ENCODE peak calls at places on chromosomes 11 and 22, in six cellular contexts. Z is AG09309; C is activated naive CD4-positive, alpha-beta T cell treated with Interleukin-2 at 50 U/mL for 16 hours; A is kidney glomerular epithelial cell; S is astrocyte of the spinal cord; K is caudate nucleus. U is an unnamed sample.

GRCh38 chr11:63574856-63575602 is 11.8 kb upstream of the PLAAT2 start:
- DNase-seq in Z (no peak), C (no peak), A (no peak), S (peak; percentile 29), K (no peak), U (no peak)

GRCh38 chr11:84583106-84583505 is 1044.0 kb downstream of the DLG2 start:
- DNase-seq in Z (no peak), C (no peak), A (no peak), S (no peak), K (no peak), U (no peak)

GRCh38 chr22:23140385-23140784 is 1.4 kb downstream of the RSPH14 start:
- DNase-seq in Z (no peak), C (no peak), A (no peak), S (no peak), K (no peak), U (no peak)

GRCh38 chr11:119531091-119531490 is 108.1 kb upstream of the THY1 start:
- DNase-seq in Z (no peak), C (no peak), A (no peak), S (no peak), K (no peak), U (no peak)

GRCh38 chr22:22796729-22797128 is 90.9 kb upstream of the IGLL5 start:
- DNase-seq in Z (no peak), C (no peak), A (no peak), S (no peak), K (no peak), U (no peak)

GRCh38 chr11:65546217-65546958 is 11.8 kb downstream of the LTBP3 start:
- DNase-seq in Z (no peak), C (peak; percentile 98), A (no peak), S (no peak), K (peak; percentile 45), U (peak; percentile 98)

GRCh38 chr22:49933236-49933921 is 14.9 kb downstream of the CRELD2 start:
- DNase-seq in Z (no peak), C (no peak), A (no peak), S (no peak), K (no peak), U (no peak)

GRCh38 chr11:1163321-1163910 is 5.7 kb downstream of the MUC5AC start:
- DNase-seq in Z (no peak), C (no peak), A (no peak), S (no peak), K (no peak), U (no peak)

GRCh38 chr11:120612363-120613263 is 101.1 kb downstream of the GRIK4 start:
- DNase-seq in Z (no peak), C (no peak), A (no peak), S (no peak), K (no peak), U (no peak)

GRCh38 chr11:125162743-125163142 is 1.8 kb upstream of the PKNOX2 start:
- DNase-seq in Z (no peak), C (no peak), A (no peak), S (no peak), K (no peak), U (no peak)

GRCh38 chr11:60328460-60328859 is 1.4 kb downstream of the MS4A6E start:
- DNase-seq in Z (no peak), C (no peak), A (no peak), S (no peak), K (no peak), U (no peak)

GRCh38 chr11:12235945-12236743 is 125.8 kb downstream of the MICAL2 start:
- DNase-seq in Z (peak; percentile 68), C (peak; percentile 54), A (peak; percentile 85), S (peak; percentile 85), K (no peak), U (peak; percentile 72)

GRCh38 chr11:68825603-68826002 is 16.1 kb downstream of the CPT1A start:
- DNase-seq in Z (no peak), C (peak; percentile 30), A (no peak), S (no peak), K (no peak), U (peak; percentile 40)

GRCh38 chr11:45919806-45920530 is 2.3 kb upstream of the PEX16 start:
- DNase-seq in Z (no peak), C (no peak), A (no peak), S (no peak), K (no peak), U (no peak)

GRCh38 chr11:74030668-74031309 is 21.9 kb upstream of the UCP3 start:
- DNase-seq in Z (no peak), C (no peak), A (no peak), S (no peak), K (no peak), U (no peak)

GRCh38 chr11:34495239-34495723 is 18.3 kb downstream of the ELF5 start:
- DNase-seq in Z (no peak), C (no peak), A (no peak), S (no peak), K (no peak), U (no peak)

GRCh38 chr11:122977455-122978302 is 4.0 kb downstream of the BSX start:
- DNase-seq in Z (no peak), C (no peak), A (no peak), S (no peak), K (no peak), U (no peak)

GRCh38 chr22:39309881-39310714 is 9.3 kb downstream of the RPL3 start:
- DNase-seq in Z (no peak), C (no peak), A (peak; percentile 40), S (no peak), K (no peak), U (no peak)

GRCh38 chr11:76041208-76041607 is 165.1 kb downstream of the WNT11 start:
- DNase-seq in Z (no peak), C (no peak), A (no peak), S (no peak), K (no peak), U (no peak)

GRCh38 chr11:1231396-1232327 is 8.8 kb downstream of the MUC5B start:
- DNase-seq in Z (no peak), C (no peak), A (no peak), S (no peak), K (no peak), U (no peak)

GRCh38 chr22:23591846-23592245 is 11.8 kb upstream of the IGLL1 start:
- DNase-seq in Z (no peak), C (no peak), A (no peak), S (no peak), K (no peak), U (no peak)

GRCh38 chr22:37231406-37232139 is 12.5 kb downstream of the RAC2 start:
- DNase-seq in Z (no peak), C (peak; percentile 61), A (no peak), S (no peak), K (peak; percentile 33), U (peak; percentile 47)

GRCh38 chr11:10268746-10269487 is 25.1 kb downstream of the SBF2 start:
- DNase-seq in Z (no peak), C (no peak), A (no peak), S (no peak), K (no peak), U (no peak)

GRCh38 chr22:46794491-46794890 is 32.0 kb downstream of the TBC1D22A start:
- DNase-seq in Z (no peak), C (no peak), A (no peak), S (no peak), K (no peak), U (no peak)